ENCODE peak calls at places on chromosome 1, in ten cellular contexts. U, D, C, R, W, L, E, B, G and M are unnamed samples.

GRCh38 chr1:89781494-89782126 is 39.2 kb upstream of the LRRC8D start:
- DNase-seq in W (no peak), R (no peak), E (no peak), D (no peak), L (no peak), G (no peak), U (peak), C (peak), B (no peak), M (no peak)

GRCh38 chr1:2314803-2315710 is 76.3 kb downstream of the MORN1 start:
- DNase-seq in U (peak), G (peak), R (no peak), W (peak), C (peak), D (peak), E (peak), L (peak), B (peak), M (peak)

GRCh38 chr1:91502882-91503184 is 2.2 kb downstream of the CDC7 start:
- DNase-seq in B (no peak), E (no peak), C (no peak), R (no peak), G (peak), W (no peak), L (peak), D (no peak), U (no peak), M (peak)

GRCh38 chr1:23021834-23022233 is 2.6 kb downstream of the KDM1A start:
- DNase-seq in G (no peak), B (no peak), L (no peak), W (no peak), U (no peak), C (no peak), R (no peak), D (no peak), E (no peak), M (no peak)

GRCh38 chr1:78360584-78360983 is 130.2 kb upstream of the PTGFR start:
- DNase-seq in L (no peak), W (no peak), D (no peak), C (no peak), R (no peak), E (no peak), U (no peak), B (no peak), G (no peak), M (no peak)

GRCh38 chr1:46131093-46131492 is 1.3 kb downstream of the PIK3R3 start:
- DNase-seq in R (no peak), B (no peak), G (no peak), D (no peak), W (no peak), L (peak), C (no peak), U (no peak), E (no peak), M (peak)

GRCh38 chr1:98027044-98027443 is 106.2 kb upstream of the DPYD start:
- DNase-seq in R (no peak), G (no peak), C (no peak), U (no peak), L (no peak), E (no peak), D (no peak), W (no peak), B (no peak), M (no peak)

GRCh38 chr1:200917291-200917817 is 22.7 kb downstream of the INAVA start:
- DNase-seq in E (no peak), D (no peak), W (no peak), C (no peak), G (peak), B (no peak), U (no peak), L (no peak), R (no peak), M (peak)

GRCh38 chr1:23791434-23792047 is 596 bp downstream of the LYPLA2 start:
- DNase-seq in L (peak), U (no peak), R (no peak), E (peak), W (no peak), D (peak), C (peak), G (no peak), B (no peak), M (peak)

GRCh38 chr1:163147019-163147418 is 55.7 kb downstream of the RGS5 start:
- DNase-seq in E (no peak), D (no peak), W (no peak), G (peak), L (no peak), B (no peak), R (no peak), U (no peak), C (no peak), M (no peak)